ENCODE peak calls at places on chromosomes 3 and 15, in five cellular contexts. One of them, this sample, is unnamed.

GRCh38 chr15:70781236-70781635 is 17.9 kb upstream of the UACA start:
- DNase-seq in PC-9: peak; percentile 82
- DNase-seq in hepatocyte: no peak
- DNase-seq in SK-N-SH: no peak
- DNase-seq in GM23338: peak; percentile 44
- DNase-seq in this sample: no peak

GRCh38 chr15:50377867-50378751 is 23.1 kb upstream of the GABPB1 start:
- DNase-seq in PC-9: no peak
- DNase-seq in hepatocyte: no peak
- DNase-seq in SK-N-SH: no peak
- DNase-seq in GM23338: no peak
- DNase-seq in this sample: no peak

GRCh38 chr15:92914768-92915221 is 14.7 kb downstream of the CHD2 start:
- DNase-seq in PC-9: peak; percentile 63
- DNase-seq in hepatocyte: no peak
- DNase-seq in SK-N-SH: no peak
- DNase-seq in GM23338: no peak
- DNase-seq in this sample: no peak

GRCh38 chr15:40906947-40907802 is 12.9 kb downstream of the VPS18 start:
- DNase-seq in PC-9: no peak
- DNase-seq in hepatocyte: peak; percentile 52
- DNase-seq in SK-N-SH: peak; percentile 72
- DNase-seq in GM23338: no peak
- DNase-seq in this sample: peak; percentile 60

GRCh38 chr15:90001683-90002427 is 731 bp downstream of the ZNF710 start:
- DNase-seq in PC-9: no peak
- DNase-seq in hepatocyte: peak; percentile 82
- DNase-seq in SK-N-SH: peak; percentile 86
- DNase-seq in GM23338: peak; percentile 83
- DNase-seq in this sample: peak; percentile 69

GRCh38 chr3:139353920-139354556 is 10.2 kb downstream of the MRPS22 start:
- DNase-seq in PC-9: peak; percentile 42
- DNase-seq in hepatocyte: peak; percentile 77
- DNase-seq in SK-N-SH: peak; percentile 53
- DNase-seq in GM23338: peak; percentile 74
- DNase-seq in this sample: no peak

GRCh38 chr3:187210555-187211327 is 13.5 kb downstream of the RTP1 start:
- DNase-seq in PC-9: no peak
- DNase-seq in hepatocyte: no peak
- DNase-seq in SK-N-SH: no peak
- DNase-seq in GM23338: peak; percentile 72
- DNase-seq in this sample: no peak

GRCh38 chr3:61663728-61664492 is 102.5 kb downstream of the PTPRG start:
- DNase-seq in PC-9: peak; percentile 79
- DNase-seq in hepatocyte: peak; percentile 43
- DNase-seq in SK-N-SH: peak; percentile 31
- DNase-seq in GM23338: peak; percentile 79
- DNase-seq in this sample: peak; percentile 10

GRCh38 chr3:138081371-138082084 is 33.9 kb downstream of the DZIP1L start:
- DNase-seq in PC-9: no peak
- DNase-seq in hepatocyte: no peak
- DNase-seq in SK-N-SH: no peak
- DNase-seq in GM23338: no peak
- DNase-seq in this sample: no peak

GRCh38 chr3:126127452-126127851 is 43.5 kb upstream of the SLC41A3 start:
- DNase-seq in PC-9: no peak
- DNase-seq in hepatocyte: no peak
- DNase-seq in SK-N-SH: no peak
- DNase-seq in GM23338: no peak
- DNase-seq in this sample: no peak

GRCh38 chr15:93159892-93160398 is 70.9 kb upstream of the RGMA start:
- DNase-seq in PC-9: no peak
- DNase-seq in hepatocyte: no peak
- DNase-seq in SK-N-SH: no peak
- DNase-seq in GM23338: no peak
- DNase-seq in this sample: no peak

GRCh38 chr3:150763841-150764483 is 993 bp upstream of the SIAH2 start:
- DNase-seq in PC-9: peak; percentile 65
- DNase-seq in hepatocyte: peak; percentile 85
- DNase-seq in SK-N-SH: peak; percentile 73
- DNase-seq in GM23338: peak; percentile 61
- DNase-seq in this sample: no peak

GRCh38 chr3:153744884-153745283 is 376.3 kb upstream of the ARHGEF26 start:
- DNase-seq in PC-9: no peak
- DNase-seq in hepatocyte: no peak
- DNase-seq in SK-N-SH: no peak
- DNase-seq in GM23338: no peak
- DNase-seq in this sample: no peak

GRCh38 chr15:44300567-44300966 is 12.0 kb downstream of the GOLM2 start:
- DNase-seq in PC-9: no peak
- DNase-seq in hepatocyte: no peak
- DNase-seq in SK-N-SH: no peak
- DNase-seq in GM23338: no peak
- DNase-seq in this sample: no peak

GRCh38 chr15:97101572-97101971 is 771.1 kb downstream of the NR2F2 start:
- DNase-seq in PC-9: no peak
- DNase-seq in hepatocyte: no peak
- DNase-seq in SK-N-SH: no peak
- DNase-seq in GM23338: no peak
- DNase-seq in this sample: no peak

GRCh38 chr3:12966847-12967750 is 106.1 kb downstream of the IQSEC1 start:
- DNase-seq in PC-9: no peak
- DNase-seq in hepatocyte: peak; percentile 34
- DNase-seq in SK-N-SH: no peak
- DNase-seq in GM23338: peak; percentile 56
- DNase-seq in this sample: peak; percentile 43

GRCh38 chr3:27357665-27358258 is 11.4 kb downstream of the NEK10 start:
- DNase-seq in PC-9: peak; percentile 37
- DNase-seq in hepatocyte: peak; percentile 72
- DNase-seq in SK-N-SH: peak; percentile 39
- DNase-seq in GM23338: peak; percentile 82
- DNase-seq in this sample: peak; percentile 57

GRCh38 chr3:8760506-8760905 is 8.9 kb downstream of the OXTR start:
- DNase-seq in PC-9: no peak
- DNase-seq in hepatocyte: no peak
- DNase-seq in SK-N-SH: no peak
- DNase-seq in GM23338: no peak
- DNase-seq in this sample: no peak

GRCh38 chr3:66923991-66924390 is 74.1 kb upstream of the KBTBD8 start:
- DNase-seq in PC-9: no peak
- DNase-seq in hepatocyte: no peak
- DNase-seq in SK-N-SH: no peak
- DNase-seq in GM23338: no peak
- DNase-seq in this sample: no peak

GRCh38 chr3:172347895-172348680 is 100.2 kb downstream of the GHSR start:
- DNase-seq in PC-9: peak; percentile 74
- DNase-seq in hepatocyte: no peak
- DNase-seq in SK-N-SH: no peak
- DNase-seq in GM23338: no peak
- DNase-seq in this sample: no peak

GRCh38 chr15:67110400-67110799 is 45.0 kb downstream of the SMAD3 start:
- DNase-seq in PC-9: no peak
- DNase-seq in hepatocyte: no peak
- DNase-seq in SK-N-SH: no peak
- DNase-seq in GM23338: no peak
- DNase-seq in this sample: no peak

GRCh38 chr15:30791776-30792175 is 111.9 kb upstream of the FAN1 start:
- DNase-seq in PC-9: no peak
- DNase-seq in hepatocyte: no peak
- DNase-seq in SK-N-SH: no peak
- DNase-seq in GM23338: no peak
- DNase-seq in this sample: no peak

GRCh38 chr15:80489030-80489594 is 84.9 kb downstream of the ARNT2 start:
- DNase-seq in PC-9: no peak
- DNase-seq in hepatocyte: no peak
- DNase-seq in SK-N-SH: no peak
- DNase-seq in GM23338: no peak
- DNase-seq in this sample: no peak

GRCh38 chr3:33004961-33005360 is 53.5 kb downstream of the CCR4 start:
- DNase-seq in PC-9: no peak
- DNase-seq in hepatocyte: no peak
- DNase-seq in SK-N-SH: no peak
- DNase-seq in GM23338: peak; percentile 72
- DNase-seq in this sample: no peak

GRCh38 chr3:4900298-4900697 is 78.9 kb upstream of the BHLHE40 start:
- DNase-seq in PC-9: no peak
- DNase-seq in hepatocyte: no peak
- DNase-seq in SK-N-SH: no peak
- DNase-seq in GM23338: no peak
- DNase-seq in this sample: no peak

GRCh38 chr15:80171787-80172186 is 19.0 kb downstream of the FAH start:
- DNase-seq in PC-9: no peak
- DNase-seq in hepatocyte: no peak
- DNase-seq in SK-N-SH: no peak
- DNase-seq in GM23338: no peak
- DNase-seq in this sample: no peak

GRCh38 chr15:39830166-39830565 is 47.5 kb upstream of the FSIP1 start:
- DNase-seq in PC-9: no peak
- DNase-seq in hepatocyte: no peak
- DNase-seq in SK-N-SH: no peak
- DNase-seq in GM23338: no peak
- DNase-seq in this sample: no peak

GRCh38 chr3:179726075-179726742 is 73.4 kb downstream of the USP13 start:
- DNase-seq in PC-9: no peak
- DNase-seq in hepatocyte: no peak
- DNase-seq in SK-N-SH: no peak
- DNase-seq in GM23338: no peak
- DNase-seq in this sample: no peak

GRCh38 chr3:154792828-154793227 is 287.3 kb upstream of the MME start:
- DNase-seq in PC-9: no peak
- DNase-seq in hepatocyte: no peak
- DNase-seq in SK-N-SH: no peak
- DNase-seq in GM23338: no peak
- DNase-seq in this sample: no peak

GRCh38 chr3:182914341-182914740 is 66.0 kb downstream of the DCUN1D1 start:
- DNase-seq in PC-9: no peak
- DNase-seq in hepatocyte: no peak
- DNase-seq in SK-N-SH: no peak
- DNase-seq in GM23338: no peak
- DNase-seq in this sample: no peak

GRCh38 chr15:89101302-89102191 is 13.3 kb downstream of the ABHD2 start:
- DNase-seq in PC-9: peak; percentile 98
- DNase-seq in hepatocyte: peak; percentile 78
- DNase-seq in SK-N-SH: no peak
- DNase-seq in GM23338: no peak
- DNase-seq in this sample: no peak

GRCh38 chr3:105836533-105836932 is 32.3 kb downstream of the CBLB start:
- DNase-seq in PC-9: no peak
- DNase-seq in hepatocyte: no peak
- DNase-seq in SK-N-SH: no peak
- DNase-seq in GM23338: no peak
- DNase-seq in this sample: no peak

DNA sequence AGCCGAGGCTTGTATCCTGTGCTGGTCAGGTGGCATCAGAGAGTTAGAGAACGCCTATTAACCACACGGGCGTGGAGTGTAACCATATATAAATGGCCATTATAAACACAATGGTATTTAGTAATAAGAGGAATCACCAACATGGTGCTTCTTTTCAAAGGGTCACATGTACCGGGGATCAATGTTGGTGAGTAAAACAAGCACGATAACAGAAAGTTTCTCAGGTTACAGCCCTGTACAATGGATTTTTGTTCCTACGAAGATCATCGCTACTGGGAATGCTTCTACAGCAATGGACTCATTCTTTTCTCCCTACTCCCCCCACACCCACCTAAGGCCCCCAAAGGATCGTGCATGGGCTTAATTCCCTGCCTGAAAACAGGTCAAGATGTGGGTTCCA is 42.5 kb downstream of the MEIS2 start:
- DNase-seq in PC-9: no peak
- DNase-seq in hepatocyte: no peak
- DNase-seq in SK-N-SH: no peak
- DNase-seq in GM23338: no peak
- DNase-seq in this sample: no peak
- H3K4me2 ChIP-seq in PC-9: peak overlapping the region; percentile 58
- H3K4me2 ChIP-seq in hepatocyte: peak overlapping the region; percentile 24
- H3K4me2 ChIP-seq in SK-N-SH: peak overlapping the region; percentile 18
- H3K4me2 ChIP-seq in GM23338: peak overlapping the region; percentile 17
- H3K4me2 ChIP-seq in this sample: no peak overlapping the region

GRCh38 chr3:163785693-163786092 is 1292.6 kb downstream of the SI start:
- DNase-seq in PC-9: no peak
- DNase-seq in hepatocyte: peak; percentile 36
- DNase-seq in SK-N-SH: peak; percentile 7
- DNase-seq in GM23338: peak; percentile 73
- DNase-seq in this sample: peak; percentile 18
- TF ChIP-seq CTCF in PC-9: peak; percentile 50
- TF ChIP-seq CTCF in hepatocyte: peak; percentile 42
- TF ChIP-seq CTCF in SK-N-SH: no peak
- TF ChIP-seq CTCF in GM23338: peak; percentile 74
- TF ChIP-seq CTCF in this sample: peak; percentile 51

DNA sequence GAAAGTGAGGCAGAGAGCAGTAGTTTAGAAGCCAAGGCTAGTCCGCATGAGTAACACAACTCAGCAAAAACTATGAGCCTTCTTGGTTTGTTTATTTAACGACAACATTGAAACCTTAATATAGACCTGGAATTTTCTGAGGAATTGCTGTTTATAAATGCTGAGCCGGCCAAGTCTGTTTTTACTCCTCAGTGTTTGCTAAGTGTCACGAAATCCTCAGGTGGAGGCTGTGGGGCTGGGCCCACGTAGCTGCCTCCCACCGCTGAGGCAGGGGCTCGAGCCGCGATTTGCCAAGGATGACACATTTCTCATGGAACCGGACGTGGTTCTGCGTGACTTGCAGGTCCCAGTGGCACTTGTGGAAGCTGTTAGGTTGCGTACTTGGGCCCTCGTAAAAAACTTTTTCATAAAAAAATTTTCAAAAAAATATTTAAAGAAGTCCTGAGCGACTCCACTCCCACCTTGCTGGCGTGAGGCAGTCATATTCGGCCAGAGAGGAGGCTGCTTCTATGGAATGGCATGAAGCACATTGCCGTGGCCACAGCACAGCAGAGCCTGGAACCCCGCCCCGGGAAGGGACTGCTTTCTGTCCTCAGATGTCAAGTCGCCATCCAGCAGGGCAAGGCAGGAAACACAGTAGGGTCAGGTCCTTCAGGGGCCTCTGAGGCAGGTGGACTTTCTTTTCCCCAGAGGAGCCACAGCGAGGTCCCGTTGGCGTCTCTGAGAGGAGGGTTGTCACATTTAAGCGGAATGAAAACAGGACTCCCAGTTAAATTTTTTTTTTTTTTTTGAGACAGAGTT is 64.8 kb upstream of the PCSK6 start:
- DNase-seq in PC-9: no peak
- DNase-seq in hepatocyte: no peak
- DNase-seq in SK-N-SH: no peak
- DNase-seq in GM23338: no peak
- DNase-seq in this sample: no peak
- H3K27ac ChIP-seq in PC-9: no peak overlapping the region
- H3K27ac ChIP-seq in hepatocyte: no peak overlapping the region
- H3K27ac ChIP-seq in SK-N-SH: no peak overlapping the region
- H3K27ac ChIP-seq in GM23338: no peak overlapping the region
- H3K27ac ChIP-seq in this sample: no peak overlapping the region

DNA sequence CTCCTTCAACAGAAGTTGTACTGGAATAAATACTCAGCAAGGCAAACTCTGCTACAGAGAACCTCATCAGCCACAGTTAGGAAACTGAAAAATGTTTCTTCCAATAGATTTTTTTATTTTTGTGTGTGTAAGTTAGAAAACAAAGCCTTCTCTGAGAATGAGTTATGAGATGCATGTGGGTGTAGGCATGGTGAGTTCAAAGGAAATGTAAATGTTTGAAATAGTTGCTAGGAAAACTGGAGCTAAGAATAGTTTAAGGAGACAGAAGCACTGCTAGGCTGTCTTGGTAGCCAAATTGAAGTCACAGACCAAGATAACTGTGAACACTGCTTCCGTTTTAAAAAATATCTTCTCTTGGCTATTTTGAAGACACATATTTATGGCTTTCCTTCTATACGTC is 1501.3 kb upstream of the CADM2 start:
- DNase-seq in PC-9: no peak
- DNase-seq in hepatocyte: no peak
- DNase-seq in SK-N-SH: no peak
- DNase-seq in GM23338: no peak
- DNase-seq in this sample: no peak
- H3K4me2 ChIP-seq in PC-9: no peak overlapping the region
- H3K4me2 ChIP-seq in hepatocyte: no peak overlapping the region
- H3K4me2 ChIP-seq in SK-N-SH: no peak overlapping the region
- H3K4me2 ChIP-seq in GM23338: no peak overlapping the region
- H3K4me2 ChIP-seq in this sample: no peak overlapping the region